ENCODE peak calls at places on chromosomes 7 and 10, in eight cellular contexts. J is neuronal stem cell, F is adrenal gland, S is body of pancreas, K is mucosa of descending colon, H is fibroblast of lung, A is thoracic aorta, X is transverse colon. C is an unnamed sample.

GRCh38 chr10:75379817-75380216 is 21.7 kb downstream of the ZNF503 start:
- DNase-seq in F (no peak), A (no peak), K (no peak), H (no peak), J (no peak), X (no peak), S (no peak), C (no peak)

GRCh38 chr10:44195120-44196007 is 189.5 kb downstream of the CXCL12 start:
- DNase-seq in F (no peak), K (peak; percentile 52), H (peak; percentile 96), A (peak; percentile 51), X (peak; percentile 47), J (no peak), S (peak; percentile 79), C (no peak)

GRCh38 chr10:109914966-109915365 is 8.3 kb downstream of the XPNPEP1 start:
- DNase-seq in A (no peak), J (no peak), K (no peak), F (no peak), H (peak; percentile 97), X (peak; percentile 54), S (peak; percentile 65), C (no peak)

GRCh38 chr10:12960939-12961338 is 40.6 kb downstream of the CCDC3 start:
- DNase-seq in X (no peak), A (no peak), K (no peak), S (no peak), H (no peak), J (no peak), F (no peak), C (no peak)

GRCh38 chr7:31782411-31782991 is 95.5 kb downstream of the PPP1R17 start:
- DNase-seq in H (peak; percentile 78), J (peak; percentile 39), S (no peak), A (no peak), K (no peak), X (no peak), F (peak; percentile 15), C (peak; percentile 11)

GRCh38 chr7:102094311-102094710 is 192.4 kb upstream of the SH2B2 start:
- DNase-seq in F (no peak), J (no peak), A (no peak), S (no peak), H (no peak), X (no peak), K (no peak), C (no peak)

GRCh38 chr7:140689199-140690152 is 7.0 kb upstream of the NDUFB2 start:
- DNase-seq in K (no peak), S (no peak), J (no peak), F (no peak), H (no peak), X (no peak), A (no peak), C (no peak)

GRCh38 chr7:131604841-131605279 is 48.4 kb upstream of the PODXL start:
- DNase-seq in H (peak; percentile 75), J (no peak), F (no peak), X (no peak), K (no peak), A (no peak), S (no peak), C (no peak)

GRCh38 chr7:33781167-33781566 is 124.2 kb upstream of the BMPER start:
- DNase-seq in J (no peak), A (no peak), H (no peak), F (no peak), X (no peak), S (no peak), K (no peak), C (no peak)

GRCh38 chr7:142592664-142593063 is 156.6 kb upstream of the PRSS1 start:
- DNase-seq in S (peak; percentile 34), K (no peak), H (no peak), A (no peak), X (no peak), J (no peak), F (no peak), C (no peak)

GRCh38 chr10:103812431-103812830 is 42.9 kb downstream of the SH3PXD2A start:
- DNase-seq in J (no peak), F (no peak), X (peak; percentile 37), H (no peak), K (peak; percentile 51), S (no peak), A (no peak), C (no peak)

GRCh38 chr10:96842896-96843723 is 11.0 kb downstream of the LCOR start:
- DNase-seq in A (no peak), S (no peak), K (no peak), X (no peak), F (no peak), H (no peak), J (no peak), C (no peak)

GRCh38 chr10:130747359-130747758 is 564.2 kb downstream of the TCERG1L start:
- DNase-seq in X (no peak), J (no peak), F (peak; percentile 10), K (no peak), H (no peak), A (no peak), S (no peak), C (no peak)

GRCh38 chr10:21402606-21403083 is 122.8 kb downstream of the SKIDA1 start:
- DNase-seq in F (no peak), A (no peak), K (no peak), X (no peak), J (no peak), S (no peak), H (peak; percentile 56), C (no peak)
- H3K4me1 ChIP-seq in F (no peaks in the 10 kb centered on the region), A (peaks cover 17% of the 10 kb centered on the region), K (no peaks in the 10 kb centered on the region), X (no peaks in the 10 kb centered on the region), J (peaks cover 5% of the 10 kb centered on the region), S (no peaks in the 10 kb centered on the region), H (peaks cover 11% of the 10 kb centered on the region), C (no peaks in the 10 kb centered on the region)

GRCh38 chr7:15166620-15167019 is 264.1 kb upstream of the DGKB start:
- DNase-seq in X (no peak), A (no peak), S (no peak), J (no peak), H (no peak), F (no peak), K (no peak), C (no peak)
- H3K4me1 ChIP-seq in X (no peaks in the 10 kb centered on the region), A (no peaks in the 10 kb centered on the region), S (no peaks in the 10 kb centered on the region), J (no peaks in the 10 kb centered on the region), H (no peaks in the 10 kb centered on the region), F (no peaks in the 10 kb centered on the region), K (no peaks in the 10 kb centered on the region), C (no peaks in the 10 kb centered on the region)

GRCh38 chr10:99967961-99968360 is 41.8 kb downstream of the DNMBP start:
- DNase-seq in A (no peak), K (no peak), S (no peak), X (no peak), J (no peak), H (no peak), F (no peak), C (no peak)

GRCh38 chr10:99966306-99966705 is 43.4 kb downstream of the DNMBP start:
- DNase-seq in K (no peak), S (no peak), J (no peak), X (no peak), F (no peak), A (no peak), H (peak; percentile 98), C (no peak)

GRCh38 chr10:99964791-99965190 is 45.0 kb downstream of the DNMBP start:
- DNase-seq in S (no peak), A (no peak), H (peak; percentile 33), K (no peak), X (no peak), J (no peak), F (no peak), C (no peak)

DNA sequence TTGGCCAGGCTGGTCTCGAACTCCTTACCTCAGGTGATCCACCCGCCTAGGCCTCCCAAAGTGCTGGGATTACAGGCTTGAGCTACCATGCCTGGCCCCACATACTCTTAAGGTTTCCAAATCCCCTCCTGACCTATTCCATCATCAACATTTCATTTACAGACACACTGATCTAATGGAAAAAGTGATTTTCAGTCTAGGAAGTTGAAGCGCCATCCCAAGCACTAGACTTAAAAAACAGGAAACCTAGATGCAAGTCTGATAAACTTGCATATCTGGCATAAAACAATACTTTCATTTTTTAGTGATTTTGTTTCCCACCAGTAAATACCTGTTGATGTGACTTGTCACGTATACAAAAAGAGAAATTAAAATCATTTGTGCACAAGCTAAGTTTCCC is 44.0 kb downstream of the DNMBP start:
- DNase-seq in X (no peak), H (peak; percentile 65), A (no peak), S (no peak), K (no peak), J (no peak), F (no peak), C (no peak)
- H3K4me1 ChIP-seq in X (no peaks in the 10 kb centered on the region), H (peaks cover 14% of the 10 kb centered on the region), A (no peaks in the 10 kb centered on the region), S (no peaks in the 10 kb centered on the region), K (no peaks in the 10 kb centered on the region), J (no peaks in the 10 kb centered on the region), F (peaks cover 26% of the 10 kb centered on the region), C (no peaks in the 10 kb centered on the region)

DNA sequence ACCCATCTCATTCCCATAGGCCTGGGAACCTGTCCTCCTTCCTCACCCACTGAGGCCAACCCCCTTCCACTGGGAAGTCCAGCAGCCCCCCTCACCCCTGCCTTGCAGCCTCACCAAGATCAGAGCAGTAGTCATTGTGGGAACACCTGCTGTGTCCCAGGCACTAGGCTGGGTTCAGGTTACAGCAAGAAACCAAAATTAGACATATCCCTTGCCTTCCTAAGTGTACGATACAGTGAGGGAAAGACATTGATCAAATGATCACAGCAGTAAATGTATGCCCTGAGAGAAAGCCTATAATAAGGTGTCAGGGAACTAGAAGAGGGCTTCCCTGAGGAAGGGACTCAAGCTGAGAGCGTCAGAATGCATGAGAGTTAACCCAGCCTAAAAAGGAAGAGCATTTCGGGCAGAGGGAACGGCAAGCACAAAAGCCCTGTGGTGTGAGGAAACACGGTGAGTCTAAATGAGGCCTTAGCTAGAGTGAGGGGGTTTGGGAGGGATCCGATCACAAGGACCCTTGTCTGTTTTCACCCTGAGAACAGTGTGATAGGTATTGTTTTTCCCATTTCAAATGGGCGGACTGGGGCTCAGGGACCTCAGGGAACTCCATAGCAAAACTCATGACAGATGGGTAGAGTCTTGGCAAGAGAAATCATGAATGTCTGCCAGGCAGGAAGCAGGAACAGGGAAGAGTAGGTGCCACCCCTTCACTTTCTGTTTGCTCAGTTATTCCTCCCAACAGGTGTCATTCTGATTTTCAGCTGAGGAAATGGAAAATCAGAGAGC is 17.2 kb upstream of the C10orf105 start:
- DNase-seq in J (no peak), S (peak; percentile 40), X (peak; percentile 53), F (no peak), H (no peak), K (peak; percentile 27), A (no peak), C (no peak)
- H3K4me1 ChIP-seq in J (no peaks in the 10 kb centered on the region), S (peaks cover 20% of the 10 kb centered on the region), X (peaks cover 18% of the 10 kb centered on the region), F (peaks cover 15% of the 10 kb centered on the region), H (peaks cover 2% of the 10 kb centered on the region), K (peaks cover 27% of the 10 kb centered on the region), A (no peaks in the 10 kb centered on the region), C (no peaks in the 10 kb centered on the region)

DNA sequence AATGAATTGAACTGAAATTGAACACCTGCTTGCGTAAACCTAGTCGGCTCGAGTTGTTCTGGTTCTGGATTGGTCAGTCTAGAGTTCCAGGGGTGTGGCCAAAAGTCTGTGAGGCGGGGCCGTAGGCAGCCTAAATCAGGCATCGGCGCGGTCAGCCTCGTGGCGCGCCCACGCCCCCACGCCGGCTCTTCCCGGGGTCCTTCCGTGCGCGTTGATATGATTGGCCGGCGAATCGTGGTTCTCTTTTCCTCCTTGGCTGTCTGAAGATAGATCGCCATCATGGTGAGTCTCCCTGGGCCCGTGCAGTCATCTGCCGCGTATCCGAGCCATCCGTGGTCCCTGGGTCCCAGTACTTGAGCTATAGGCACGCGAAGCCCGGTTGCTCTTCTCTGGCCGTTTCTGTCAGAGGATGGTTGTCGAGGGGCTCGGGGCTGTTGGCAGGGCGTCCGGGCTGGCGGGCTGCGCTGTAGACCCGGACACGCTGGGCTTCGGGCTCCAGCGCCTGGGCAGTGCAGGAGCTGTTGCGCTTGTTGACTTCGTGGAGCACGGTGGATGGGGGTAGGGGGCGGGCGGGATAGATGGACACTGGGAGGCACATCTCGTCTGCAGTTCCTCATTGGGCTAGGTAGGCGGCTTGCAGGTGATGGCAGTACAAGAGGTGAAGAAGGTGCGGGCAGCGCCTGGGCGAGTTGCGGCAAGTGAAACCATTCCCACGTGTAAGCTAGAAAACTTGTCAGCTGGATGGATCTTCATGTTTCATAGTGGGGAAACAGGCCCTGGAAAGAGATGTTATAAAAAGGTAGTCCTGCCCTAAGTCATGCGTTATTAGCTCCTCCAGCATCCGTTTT is at the start of gene RPS24:
- DNase-seq in J (peak; percentile 92), K (peak; percentile 97), A (peak; percentile 88), H (peak; percentile 97), X (peak; percentile 96), F (peak; percentile 94), S (peak; percentile 98), C (peak; percentile 95)
- H3K4me1 ChIP-seq in J (peaks cover 3% of the 10 kb centered on the region), K (peaks cover 20% of the 10 kb centered on the region), A (peaks cover 45% of the 10 kb centered on the region), H (peaks cover 10% of the 10 kb centered on the region), X (peaks cover 24% of the 10 kb centered on the region), F (peaks cover 51% of the 10 kb centered on the region), S (peaks cover 50% of the 10 kb centered on the region), C (peaks cover 15% of the 10 kb centered on the region)